ENCODE peak calls at places on chromosomes 7 and 10, in ten cellular contexts. One of them, this sample, is unnamed.

GRCh38 chr7:79272938-79273337 is 180.5 kb downstream of the MAGI2 start:
- DNase-seq in cardiac muscle cell: no peak
- DNase-seq in chondrocyte: no peak
- DNase-seq in progenitor cell of endocrine pancreas: no peak
- DNase-seq in heart right ventricle: no peak
- DNase-seq in fibroblast of villous mesenchyme: peak
- DNase-seq in astrocyte of the cerebellum: no peak
- DNase-seq in fibroblast of pulmonary artery: peak
- DNase-seq in WTC11: no peak
- DNase-seq in right lobe of liver: no peak
- DNase-seq in this sample: no peak

GRCh38 chr7:39132306-39132705 is 154.6 kb downstream of the POU6F2 start:
- DNase-seq in cardiac muscle cell: no peak
- DNase-seq in chondrocyte: no peak
- DNase-seq in progenitor cell of endocrine pancreas: no peak
- DNase-seq in heart right ventricle: no peak
- DNase-seq in fibroblast of villous mesenchyme: no peak
- DNase-seq in astrocyte of the cerebellum: no peak
- DNase-seq in fibroblast of pulmonary artery: no peak
- DNase-seq in WTC11: no peak
- DNase-seq in right lobe of liver: no peak
- DNase-seq in this sample: no peak

GRCh38 chr7:119037941-119038340 is 813.4 kb downstream of the ANKRD7 start:
- DNase-seq in cardiac muscle cell: no peak
- DNase-seq in chondrocyte: no peak
- DNase-seq in progenitor cell of endocrine pancreas: no peak
- DNase-seq in heart right ventricle: no peak
- DNase-seq in fibroblast of villous mesenchyme: no peak
- DNase-seq in astrocyte of the cerebellum: no peak
- DNase-seq in fibroblast of pulmonary artery: no peak
- DNase-seq in WTC11: no peak
- DNase-seq in right lobe of liver: peak
- DNase-seq in this sample: no peak

GRCh38 chr10:19874791-19875190 is 58.6 kb downstream of the PLXDC2 start:
- DNase-seq in cardiac muscle cell: no peak
- DNase-seq in chondrocyte: no peak
- DNase-seq in progenitor cell of endocrine pancreas: no peak
- DNase-seq in heart right ventricle: no peak
- DNase-seq in fibroblast of villous mesenchyme: no peak
- DNase-seq in astrocyte of the cerebellum: no peak
- DNase-seq in fibroblast of pulmonary artery: no peak
- DNase-seq in WTC11: no peak
- DNase-seq in right lobe of liver: no peak
- DNase-seq in this sample: peak

GRCh38 chr10:103609231-103610082 is 116.0 kb downstream of the NEURL1 start:
- DNase-seq in cardiac muscle cell: no peak
- DNase-seq in chondrocyte: no peak
- DNase-seq in progenitor cell of endocrine pancreas: no peak
- DNase-seq in heart right ventricle: no peak
- DNase-seq in fibroblast of villous mesenchyme: no peak
- DNase-seq in astrocyte of the cerebellum: no peak
- DNase-seq in fibroblast of pulmonary artery: no peak
- DNase-seq in WTC11: no peak
- DNase-seq in right lobe of liver: no peak
- DNase-seq in this sample: no peak

GRCh38 chr7:114539575-114539974 is 125.0 kb downstream of the FOXP2 start:
- DNase-seq in cardiac muscle cell: peak
- DNase-seq in chondrocyte: no peak
- DNase-seq in progenitor cell of endocrine pancreas: no peak
- DNase-seq in heart right ventricle: no peak
- DNase-seq in fibroblast of villous mesenchyme: peak
- DNase-seq in astrocyte of the cerebellum: peak
- DNase-seq in fibroblast of pulmonary artery: peak
- DNase-seq in WTC11: no peak
- DNase-seq in right lobe of liver: no peak
- DNase-seq in this sample: peak

GRCh38 chr7:50792342-50793114 is 9.8 kb upstream of the GRB10 start:
- DNase-seq in cardiac muscle cell: peak
- DNase-seq in chondrocyte: no peak
- DNase-seq in progenitor cell of endocrine pancreas: peak
- DNase-seq in heart right ventricle: peak
- DNase-seq in fibroblast of villous mesenchyme: peak
- DNase-seq in astrocyte of the cerebellum: no peak
- DNase-seq in fibroblast of pulmonary artery: peak
- DNase-seq in WTC11: peak
- DNase-seq in right lobe of liver: peak
- DNase-seq in this sample: peak

GRCh38 chr10:33817647-33818046 is 483.2 kb upstream of the NRP1 start:
- DNase-seq in cardiac muscle cell: no peak
- DNase-seq in chondrocyte: no peak
- DNase-seq in progenitor cell of endocrine pancreas: no peak
- DNase-seq in heart right ventricle: no peak
- DNase-seq in fibroblast of villous mesenchyme: no peak
- DNase-seq in astrocyte of the cerebellum: no peak
- DNase-seq in fibroblast of pulmonary artery: no peak
- DNase-seq in WTC11: no peak
- DNase-seq in right lobe of liver: no peak
- DNase-seq in this sample: no peak

GRCh38 chr7:99559276-99559915 is 954 bp downstream of the ZNF655 start:
- DNase-seq in cardiac muscle cell: no peak
- DNase-seq in chondrocyte: no peak
- DNase-seq in progenitor cell of endocrine pancreas: no peak
- DNase-seq in heart right ventricle: no peak
- DNase-seq in fibroblast of villous mesenchyme: peak
- DNase-seq in astrocyte of the cerebellum: no peak
- DNase-seq in fibroblast of pulmonary artery: peak
- DNase-seq in WTC11: no peak
- DNase-seq in right lobe of liver: no peak
- DNase-seq in this sample: no peak

GRCh38 chr7:150417239-150417638 is 33.2 kb upstream of the GIMAP8 start:
- DNase-seq in cardiac muscle cell: no peak
- DNase-seq in chondrocyte: peak
- DNase-seq in progenitor cell of endocrine pancreas: no peak
- DNase-seq in heart right ventricle: no peak
- DNase-seq in fibroblast of villous mesenchyme: no peak
- DNase-seq in astrocyte of the cerebellum: no peak
- DNase-seq in fibroblast of pulmonary artery: no peak
- DNase-seq in WTC11: no peak
- DNase-seq in right lobe of liver: peak
- DNase-seq in this sample: no peak

GRCh38 chr7:150420987-150421674 is 29.3 kb upstream of the GIMAP8 start:
- DNase-seq in cardiac muscle cell: peak
- DNase-seq in chondrocyte: peak
- DNase-seq in progenitor cell of endocrine pancreas: peak
- DNase-seq in heart right ventricle: peak
- DNase-seq in fibroblast of villous mesenchyme: peak
- DNase-seq in astrocyte of the cerebellum: peak
- DNase-seq in fibroblast of pulmonary artery: peak
- DNase-seq in WTC11: peak
- DNase-seq in right lobe of liver: peak
- DNase-seq in this sample: peak

GRCh38 chr7:150415161-150416160 is 35.0 kb upstream of the GIMAP8 start:
- DNase-seq in cardiac muscle cell: no peak
- DNase-seq in chondrocyte: peak
- DNase-seq in progenitor cell of endocrine pancreas: no peak
- DNase-seq in heart right ventricle: no peak
- DNase-seq in fibroblast of villous mesenchyme: no peak
- DNase-seq in astrocyte of the cerebellum: no peak
- DNase-seq in fibroblast of pulmonary artery: no peak
- DNase-seq in WTC11: no peak
- DNase-seq in right lobe of liver: peak
- DNase-seq in this sample: no peak

GRCh38 chr7:150420242-150420641 is 30.2 kb upstream of the GIMAP8 start:
- DNase-seq in cardiac muscle cell: no peak
- DNase-seq in chondrocyte: no peak
- DNase-seq in progenitor cell of endocrine pancreas: no peak
- DNase-seq in heart right ventricle: no peak
- DNase-seq in fibroblast of villous mesenchyme: no peak
- DNase-seq in astrocyte of the cerebellum: no peak
- DNase-seq in fibroblast of pulmonary artery: no peak
- DNase-seq in WTC11: no peak
- DNase-seq in right lobe of liver: peak
- DNase-seq in this sample: no peak

DNA sequence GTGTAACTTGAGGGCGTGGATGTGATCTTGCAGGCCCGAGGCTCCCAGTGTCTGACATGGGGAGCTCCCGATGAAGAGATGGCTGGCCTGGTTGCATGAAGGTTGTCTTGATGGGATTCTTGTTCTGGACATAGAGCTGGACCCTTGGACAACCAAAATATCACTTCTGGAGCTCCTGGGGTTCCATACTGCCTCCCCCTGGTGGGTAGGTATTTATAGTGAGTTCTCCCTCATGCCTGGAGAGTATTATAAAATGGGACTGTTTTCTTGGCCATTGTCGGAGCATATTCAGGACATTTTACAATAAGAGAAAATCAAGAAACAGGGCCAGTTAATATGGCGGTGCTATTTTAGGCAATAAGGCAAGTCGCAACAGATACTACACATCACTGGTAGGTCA is 32.6 kb upstream of the GIMAP8 start:
- DNase-seq in cardiac muscle cell: no peak
- DNase-seq in chondrocyte: no peak
- DNase-seq in progenitor cell of endocrine pancreas: no peak
- DNase-seq in heart right ventricle: no peak
- DNase-seq in fibroblast of villous mesenchyme: no peak
- DNase-seq in astrocyte of the cerebellum: no peak
- DNase-seq in fibroblast of pulmonary artery: no peak
- DNase-seq in WTC11: no peak
- DNase-seq in right lobe of liver: peak
- DNase-seq in this sample: no peak
- TF ChIP-seq CTCF in cardiac muscle cell: no peak
- TF ChIP-seq CTCF in chondrocyte: peak
- TF ChIP-seq CTCF in progenitor cell of endocrine pancreas: peak
- TF ChIP-seq CTCF in heart right ventricle: no peak
- TF ChIP-seq CTCF in fibroblast of villous mesenchyme: no peak
- TF ChIP-seq CTCF in astrocyte of the cerebellum: no peak
- TF ChIP-seq CTCF in fibroblast of pulmonary artery: peak
- TF ChIP-seq CTCF in WTC11: no peak
- TF ChIP-seq CTCF in right lobe of liver: no peak
- TF ChIP-seq CTCF in this sample: no peak

DNA sequence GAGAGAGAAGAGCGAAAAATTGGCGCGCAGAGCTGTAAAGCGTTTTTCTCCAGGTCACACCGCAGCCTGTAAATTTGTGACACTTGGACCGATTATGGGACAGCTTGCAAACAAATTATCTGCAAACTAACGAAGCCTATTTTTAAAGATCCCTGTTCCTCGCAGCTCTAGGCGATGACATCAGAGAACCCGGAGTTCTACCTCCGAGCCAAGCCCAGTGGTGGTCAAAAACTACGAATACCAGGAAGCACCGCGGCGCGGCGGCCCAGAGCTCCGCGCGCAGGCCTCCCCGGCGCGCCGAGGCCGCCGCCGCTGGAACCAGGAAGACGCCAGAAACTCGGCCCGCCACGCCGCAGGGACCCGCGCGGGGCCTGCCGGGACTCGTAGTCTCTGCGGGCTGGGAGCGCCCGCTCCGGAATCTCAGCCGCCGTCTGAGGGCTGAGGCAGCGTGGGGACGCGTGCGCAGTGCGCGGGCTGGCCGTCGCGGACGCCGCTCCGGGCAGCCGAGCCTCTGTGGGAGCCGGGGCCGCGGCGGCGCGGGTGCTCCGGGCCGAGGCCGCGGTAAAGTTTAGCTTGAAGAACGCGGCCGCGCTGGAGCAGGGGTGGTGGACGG is at the start of gene PLEKHA1:
- DNase-seq in cardiac muscle cell: peak
- DNase-seq in chondrocyte: peak
- DNase-seq in progenitor cell of endocrine pancreas: peak
- DNase-seq in heart right ventricle: peak
- DNase-seq in fibroblast of villous mesenchyme: peak
- DNase-seq in astrocyte of the cerebellum: peak
- DNase-seq in fibroblast of pulmonary artery: peak
- DNase-seq in WTC11: peak
- DNase-seq in right lobe of liver: peak
- DNase-seq in this sample: peak
- TF ChIP-seq CTCF in cardiac muscle cell: no peak
- TF ChIP-seq CTCF in chondrocyte: no peak
- TF ChIP-seq CTCF in progenitor cell of endocrine pancreas: no peak
- TF ChIP-seq CTCF in heart right ventricle: no peak
- TF ChIP-seq CTCF in fibroblast of villous mesenchyme: no peak
- TF ChIP-seq CTCF in astrocyte of the cerebellum: no peak
- TF ChIP-seq CTCF in fibroblast of pulmonary artery: no peak
- TF ChIP-seq CTCF in WTC11: no peak
- TF ChIP-seq CTCF in right lobe of liver: peak
- TF ChIP-seq CTCF in this sample: peak

GRCh38 chr10:77913090-77913489 is 13.5 kb downstream of the DLG5 start:
- DNase-seq in cardiac muscle cell: no peak
- DNase-seq in chondrocyte: no peak
- DNase-seq in progenitor cell of endocrine pancreas: no peak
- DNase-seq in heart right ventricle: no peak
- DNase-seq in fibroblast of villous mesenchyme: no peak
- DNase-seq in astrocyte of the cerebellum: no peak
- DNase-seq in fibroblast of pulmonary artery: no peak
- DNase-seq in WTC11: no peak
- DNase-seq in right lobe of liver: no peak
- DNase-seq in this sample: no peak

GRCh38 chr10:77912576-77912975 is 14.0 kb downstream of the DLG5 start:
- DNase-seq in cardiac muscle cell: no peak
- DNase-seq in chondrocyte: no peak
- DNase-seq in progenitor cell of endocrine pancreas: no peak
- DNase-seq in heart right ventricle: no peak
- DNase-seq in fibroblast of villous mesenchyme: no peak
- DNase-seq in astrocyte of the cerebellum: no peak
- DNase-seq in fibroblast of pulmonary artery: no peak
- DNase-seq in WTC11: no peak
- DNase-seq in right lobe of liver: no peak
- DNase-seq in this sample: no peak

GRCh38 chr10:77910524-77911145 is 15.9 kb downstream of the DLG5 start:
- DNase-seq in cardiac muscle cell: no peak
- DNase-seq in chondrocyte: no peak
- DNase-seq in progenitor cell of endocrine pancreas: no peak
- DNase-seq in heart right ventricle: no peak
- DNase-seq in fibroblast of villous mesenchyme: no peak
- DNase-seq in astrocyte of the cerebellum: no peak
- DNase-seq in fibroblast of pulmonary artery: no peak
- DNase-seq in WTC11: no peak
- DNase-seq in right lobe of liver: no peak
- DNase-seq in this sample: no peak

GRCh38 chr10:77909755-77910375 is 16.7 kb downstream of the DLG5 start:
- DNase-seq in cardiac muscle cell: no peak
- DNase-seq in chondrocyte: no peak
- DNase-seq in progenitor cell of endocrine pancreas: no peak
- DNase-seq in heart right ventricle: no peak
- DNase-seq in fibroblast of villous mesenchyme: peak
- DNase-seq in astrocyte of the cerebellum: no peak
- DNase-seq in fibroblast of pulmonary artery: peak
- DNase-seq in WTC11: no peak
- DNase-seq in right lobe of liver: peak
- DNase-seq in this sample: no peak

GRCh38 chr10:77911535-77912123 is 14.9 kb downstream of the DLG5 start:
- DNase-seq in cardiac muscle cell: no peak
- DNase-seq in chondrocyte: no peak
- DNase-seq in progenitor cell of endocrine pancreas: no peak
- DNase-seq in heart right ventricle: no peak
- DNase-seq in fibroblast of villous mesenchyme: peak
- DNase-seq in astrocyte of the cerebellum: no peak
- DNase-seq in fibroblast of pulmonary artery: peak
- DNase-seq in WTC11: no peak
- DNase-seq in right lobe of liver: no peak
- DNase-seq in this sample: peak
- TF ChIP-seq CTCF in cardiac muscle cell: peak
- TF ChIP-seq CTCF in chondrocyte: no peak
- TF ChIP-seq CTCF in progenitor cell of endocrine pancreas: no peak
- TF ChIP-seq CTCF in heart right ventricle: no peak
- TF ChIP-seq CTCF in fibroblast of villous mesenchyme: peak
- TF ChIP-seq CTCF in astrocyte of the cerebellum: no peak
- TF ChIP-seq CTCF in fibroblast of pulmonary artery: no peak
- TF ChIP-seq CTCF in WTC11: no peak
- TF ChIP-seq CTCF in right lobe of liver: peak
- TF ChIP-seq CTCF in this sample: no peak

GRCh38 chr10:78952686-78953085 is 116.1 kb upstream of the ZMIZ1 start:
- DNase-seq in cardiac muscle cell: no peak
- DNase-seq in chondrocyte: no peak
- DNase-seq in progenitor cell of endocrine pancreas: no peak
- DNase-seq in heart right ventricle: peak
- DNase-seq in fibroblast of villous mesenchyme: peak
- DNase-seq in astrocyte of the cerebellum: peak
- DNase-seq in fibroblast of pulmonary artery: peak
- DNase-seq in WTC11: no peak
- DNase-seq in right lobe of liver: no peak
- DNase-seq in this sample: peak
- TF ChIP-seq CTCF in cardiac muscle cell: peak
- TF ChIP-seq CTCF in chondrocyte: no peak
- TF ChIP-seq CTCF in progenitor cell of endocrine pancreas: no peak
- TF ChIP-seq CTCF in heart right ventricle: no peak
- TF ChIP-seq CTCF in fibroblast of villous mesenchyme: no peak
- TF ChIP-seq CTCF in astrocyte of the cerebellum: peak
- TF ChIP-seq CTCF in fibroblast of pulmonary artery: peak
- TF ChIP-seq CTCF in WTC11: no peak
- TF ChIP-seq CTCF in right lobe of liver: no peak
- TF ChIP-seq CTCF in this sample: no peak

This sample was measured in MCF 10A.